ENCODE peak calls at places on chromosomes 6 and 20, in ten cellular contexts. U is neural progenitor cell; H is colonic mucosa; O is HCT116; W is tibial nerve; F is tibial artery; L is fibroblast of lung; J is A549; R is CD8-positive, alpha-beta memory T cell; C is right atrium auricular region. Q is an unnamed sample. For H3K9me3, the result is how much of the 10 kb centered on the place peaks cover.

GRCh38 chr6:14212632-14213031 is 95.1 kb downstream of the CD83 start:
- DNase-seq in F (no peak), W (no peak), O (no peak), H (no peak), R (no peak), L (no peak), J (no peak), C (no peak), U (no peak), Q (no peak)

GRCh38 chr6:24494726-24495515 is at the start of gene ALDH5A1:
- DNase-seq in H (peak), R (peak), W (peak), J (peak), O (peak), C (peak), L (peak), F (peak), U (peak), Q (peak)

GRCh38 chr6:56604186-56604585 is 38.5 kb downstream of the DST start:
- DNase-seq in O (no peak), C (no peak), R (no peak), L (no peak), H (no peak), W (no peak), U (no peak), J (no peak), F (no peak), Q (no peak)

GRCh38 chr6:163243083-163243482 is 171.4 kb upstream of the QKI start:
- DNase-seq in U (no peak), W (no peak), R (no peak), J (no peak), O (no peak), L (no peak), C (no peak), H (no peak), F (no peak), Q (no peak)

GRCh38 chr6:14559754-14560527 is 442.4 kb downstream of the CD83 start:
- DNase-seq in J (peak), L (no peak), F (no peak), C (no peak), W (no peak), R (no peak), H (no peak), U (no peak), O (no peak), Q (no peak)

GRCh38 chr6:12208190-12208589 is 82.0 kb upstream of the EDN1 start:
- DNase-seq in J (no peak), C (peak), F (peak), R (no peak), H (no peak), L (no peak), W (no peak), O (no peak), U (no peak), Q (no peak)

GRCh38 chr6:130593948-130594347 is 228.1 kb downstream of the TMEM200A start:
- DNase-seq in O (no peak), F (no peak), J (no peak), W (no peak), L (no peak), H (no peak), R (no peak), U (no peak), C (no peak), Q (no peak)

GRCh38 chr6:95576621-95577316 is 566 bp upstream of the MANEA start:
- DNase-seq in F (no peak), R (no peak), W (no peak), L (peak), J (no peak), H (no peak), O (no peak), U (no peak), C (no peak), Q (no peak)

GRCh38 chr6:159094444-159095252 is 49.9 kb upstream of the TAGAP start:
- DNase-seq in R (peak), C (no peak), L (no peak), U (no peak), F (no peak), O (no peak), W (no peak), H (no peak), J (no peak), Q (peak)

GRCh38 chr20:768426-768978 is at the start of gene SLC52A3:
- DNase-seq in L (no peak), W (no peak), U (peak), O (peak), C (no peak), R (no peak), J (peak), H (peak), F (no peak), Q (no peak)

DNA sequence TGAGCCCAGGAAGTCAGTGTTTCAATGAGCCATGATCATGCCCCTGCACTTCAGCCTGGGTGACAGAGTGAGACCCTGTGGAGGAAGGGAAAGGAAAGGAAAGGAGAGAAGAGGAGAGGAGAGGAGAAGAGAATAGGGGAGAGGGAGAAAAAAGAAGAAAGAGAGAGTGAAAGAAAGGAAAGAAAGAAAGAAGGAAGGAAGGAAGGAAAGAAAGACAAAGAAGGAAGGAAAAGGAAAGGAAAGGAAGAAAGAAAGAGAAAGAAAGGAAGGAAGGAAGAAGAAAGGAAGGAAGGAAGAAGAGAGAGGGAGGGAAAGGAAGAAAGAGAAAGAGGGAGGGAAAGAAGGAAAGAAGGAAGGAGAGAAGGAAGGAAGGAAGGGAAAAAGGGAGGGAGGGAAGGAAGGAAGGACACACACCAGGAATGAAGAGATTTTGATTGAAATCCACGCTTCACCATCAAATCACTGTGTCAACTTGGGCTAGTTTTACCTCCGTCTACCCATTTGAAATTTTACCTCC is 14.3 kb downstream of the WFDC8 start:
- DNase-seq in J (no peak), L (no peak), C (no peak), F (no peak), O (no peak), H (no peak), U (no peak), W (no peak), R (no peak), Q (no peak)
- H3K9me3 ChIP-seq in J (under half), L (under half), C (under half), F (under half), O (under half), H (under half), U (under half), W (under half), R (under half), Q (under half)

GRCh38 chr20:53613748-53614147 is 20.1 kb upstream of the ZNF217 start:
- DNase-seq in C (no peak), H (no peak), O (no peak), J (no peak), R (no peak), W (no peak), L (no peak), U (no peak), F (no peak), Q (no peak)
- H3K27ac ChIP-seq in C (no peak), H (no peak), O (no peak), J (peak), R (peak), W (peak), L (peak), U (no peak), F (no peak), Q (no peak)

GRCh38 chr6:27448456-27448855 is 24.4 kb downstream of the ZNF184 start:
- DNase-seq in U (no peak), R (no peak), W (no peak), F (no peak), O (no peak), H (no peak), L (no peak), J (no peak), C (no peak), Q (no peak)

GRCh38 chr6:27452496-27452897 is 20.4 kb downstream of the ZNF184 start:
- DNase-seq in C (no peak), U (no peak), R (no peak), L (peak), W (no peak), O (no peak), H (no peak), F (no peak), J (no peak), Q (no peak)

DNA sequence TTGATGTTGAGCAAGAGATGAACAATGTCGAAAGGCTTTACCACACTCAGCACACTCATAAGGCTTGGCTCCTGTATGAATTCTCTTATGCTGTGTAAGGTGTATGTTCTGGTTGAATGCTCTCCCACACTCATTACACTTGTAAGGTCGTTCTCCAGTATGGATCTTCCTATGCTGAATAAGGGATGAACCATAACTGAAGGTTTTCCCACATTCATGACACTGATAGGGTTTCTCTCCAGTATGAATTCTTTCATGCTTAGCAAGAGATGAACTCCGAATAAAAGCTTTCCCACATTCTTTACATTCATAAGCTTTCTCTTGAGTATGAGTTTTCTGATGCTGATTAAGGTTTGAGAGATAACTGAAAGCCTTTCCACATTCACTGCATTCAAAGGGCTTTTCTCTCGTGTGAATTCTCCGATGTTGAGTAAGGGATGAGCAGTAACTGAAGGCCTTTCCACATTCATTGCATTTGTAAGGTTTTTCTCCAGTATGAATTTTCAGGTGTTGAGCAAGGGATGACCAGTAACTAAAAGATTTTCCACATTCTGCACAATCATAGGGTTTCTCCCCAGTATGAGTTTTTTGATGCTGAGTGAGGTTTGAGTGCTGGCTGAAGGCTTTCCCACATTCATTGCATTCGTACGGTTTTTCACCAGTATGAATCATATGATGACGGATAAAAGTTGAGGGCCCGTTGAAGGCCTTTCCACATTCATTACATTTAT is 21.1 kb downstream of the ZNF184 start:
- DNase-seq in R (no peak), J (no peak), C (no peak), F (no peak), W (no peak), H (no peak), L (no peak), U (no peak), O (no peak), Q (no peak)
- H3K9me3 ChIP-seq in R (half or more), J (half or more), C (half or more), F (half or more), W (under half), H (under half), L (under half), U (half or more), O (half or more), Q (half or more)

GRCh38 chr6:157768304-157768703 is 54.7 kb upstream of the SNX9 start:
- DNase-seq in F (no peak), L (no peak), U (no peak), R (no peak), O (no peak), W (no peak), C (no peak), J (no peak), H (no peak), Q (no peak)

GRCh38 chr6:157767071-157767750 is 55.8 kb upstream of the SNX9 start:
- DNase-seq in C (no peak), U (no peak), H (no peak), F (no peak), L (no peak), J (no peak), R (no peak), W (no peak), O (no peak), Q (no peak)

GRCh38 chr6:157769776-157770430 is 53.1 kb upstream of the SNX9 start:
- DNase-seq in W (no peak), C (no peak), H (no peak), L (no peak), F (no peak), R (no peak), J (no peak), U (no peak), O (no peak), Q (no peak)

GRCh38 chr6:157768863-157769551 is 54.0 kb upstream of the SNX9 start:
- DNase-seq in W (no peak), U (no peak), H (no peak), L (no peak), R (no peak), O (no peak), J (no peak), C (no peak), F (no peak), Q (no peak)

DNA sequence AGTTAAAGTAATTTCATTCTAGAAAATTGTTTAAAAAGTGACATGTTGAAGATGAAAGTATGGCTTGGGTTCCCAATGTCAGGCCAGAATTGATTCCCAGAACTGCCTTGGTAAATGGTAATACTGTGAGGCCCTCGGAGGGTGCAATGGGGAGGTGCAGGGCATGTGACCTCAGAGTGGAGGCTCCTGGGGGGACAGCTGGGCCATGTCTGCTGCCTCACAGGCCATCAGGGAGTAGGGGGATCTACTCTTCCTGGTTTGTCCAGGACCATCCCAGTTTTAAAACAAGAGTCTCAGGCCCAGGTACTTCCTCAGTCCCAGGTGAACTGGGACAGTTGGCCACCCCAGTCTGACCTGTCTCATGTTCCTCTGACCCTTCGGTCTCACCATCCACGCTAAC is 55.3 kb upstream of the SNX9 start:
- DNase-seq in L (no peak), R (no peak), W (no peak), U (no peak), O (no peak), J (no peak), F (no peak), H (no peak), C (no peak), Q (no peak)
- H3K27ac ChIP-seq in L (no peak), R (no peak), W (peak), U (no peak), O (no peak), J (no peak), F (no peak), H (no peak), C (peak), Q (no peak)

GRCh38 chr20:15857131-15857784 is 716.0 kb downstream of the KIF16B start:
- DNase-seq in U (no peak), F (no peak), H (no peak), C (no peak), L (no peak), J (no peak), R (no peak), W (no peak), O (no peak), Q (no peak)
- H3K9me3 ChIP-seq in U (under half), F (under half), H (under half), C (under half), L (under half), J (under half), R (under half), W (under half), O (under half), Q (under half)

GRCh38 chr6:11194399-11195274 is 37.8 kb downstream of the NEDD9 start:
- DNase-seq in U (peak), C (no peak), L (peak), F (no peak), R (no peak), W (no peak), H (no peak), J (peak), O (no peak), Q (no peak)
- H3K27ac ChIP-seq in U (no peak), C (peak), L (peak), F (peak), R (no peak), W (peak), H (no peak), J (peak), O (no peak), Q (no peak)

GRCh38 chr20:2914160-2914559 is 40.9 kb downstream of the PTPRA start:
- DNase-seq in W (no peak), O (no peak), J (no peak), R (no peak), H (no peak), F (no peak), L (peak), C (no peak), U (no peak), Q (no peak)

GRCh38 chr20:2909953-2910352 is 36.7 kb downstream of the PTPRA start:
- DNase-seq in F (no peak), U (no peak), W (no peak), L (no peak), C (no peak), R (no peak), H (no peak), J (no peak), O (no peak), Q (no peak)

GRCh38 chr20:2907519-2907918 is 34.2 kb downstream of the PTPRA start:
- DNase-seq in H (no peak), F (no peak), O (no peak), J (no peak), W (no peak), L (peak), U (no peak), C (no peak), R (no peak), Q (no peak)

GRCh38 chr20:2911200-2911599 is 37.9 kb downstream of the PTPRA start:
- DNase-seq in U (no peak), R (no peak), J (no peak), C (no peak), L (no peak), W (no peak), O (no peak), H (no peak), F (no peak), Q (no peak)
- H3K9me3 ChIP-seq in U (under half), R (under half), J (under half), C (under half), L (under half), W (under half), O (under half), H (under half), F (under half), Q (under half)

GRCh38 chr6:85421963-85422362 is 27.9 kb upstream of the NT5E start:
- DNase-seq in R (no peak), U (no peak), F (no peak), W (no peak), O (no peak), L (no peak), J (no peak), H (no peak), C (no peak), Q (no peak)

GRCh38 chr6:85419046-85419759 is 30.7 kb upstream of the NT5E start:
- DNase-seq in J (no peak), L (no peak), R (no peak), O (no peak), H (no peak), U (no peak), F (no peak), C (no peak), W (no peak), Q (no peak)

GRCh38 chr6:85425997-85426396 is 23.9 kb upstream of the NT5E start:
- DNase-seq in R (no peak), F (no peak), H (no peak), L (no peak), U (no peak), J (no peak), C (no peak), W (no peak), O (no peak), Q (no peak)

GRCh38 chr6:85424981-85425380 is 24.9 kb upstream of the NT5E start:
- DNase-seq in L (no peak), C (no peak), J (no peak), W (no peak), H (no peak), R (no peak), O (no peak), U (no peak), F (no peak), Q (no peak)

GRCh38 chr6:85422996-85423395 is 26.9 kb upstream of the NT5E start:
- DNase-seq in O (no peak), R (no peak), W (no peak), L (no peak), H (no peak), F (no peak), C (no peak), J (no peak), U (no peak), Q (no peak)
- H3K27ac ChIP-seq in O (no peak), R (no peak), W (no peak), L (no peak), H (no peak), F (no peak), C (no peak), J (no peak), U (no peak), Q (no peak)

Q was measured in CD4-positive, alpha-beta T cell.